ENCODE peak calls at places on chromosome 14, in eight cellular contexts. V is K562, M is GM13977, K is heart left ventricle, U is GM12865, I is spleen, O is WTC11, A is hepatocyte. N is an unnamed sample.

GRCh38 chr14:85252011-85252410 is 277.9 kb upstream of the FLRT2 start:
- DNase-seq in V (no peak), M (no peak), K (no peak), U (no peak), I (no peak), O (no peak), A (no peak), N (peak; percentile 88)

GRCh38 chr14:94394594-94395305 is 6.3 kb upstream of the SERPINA1 start:
- DNase-seq in V (no peak), M (no peak), K (no peak), U (no peak), I (peak; percentile 83), O (no peak), A (peak; percentile 31), N (peak; percentile 88)

GRCh38 chr14:90760591-90761316 is 55.5 kb downstream of the TTC7B start:
- DNase-seq in V (peak; percentile 34), M (no peak), K (no peak), U (no peak), I (no peak), O (no peak), A (peak; percentile 26), N (peak; percentile 55)

GRCh38 chr14:100609941-100610391 is 22.7 kb upstream of the BEGAIN start:
- DNase-seq in V (no peak), M (no peak), K (no peak), U (no peak), I (peak; percentile 59), O (no peak), A (no peak), N (no peak)

GRCh38 chr14:96586056-96586455 is 83.9 kb downstream of the PAPOLA start:
- DNase-seq in V (no peak), M (no peak), K (no peak), U (no peak), I (peak; percentile 37), O (no peak), A (no peak), N (no peak)

GRCh38 chr14:64682173-64682710 is 22.0 kb upstream of the PLEKHG3 start:
- DNase-seq in V (no peak), M (no peak), K (peak; percentile 78), U (no peak), I (no peak), O (peak; percentile 40), A (peak; percentile 82), N (peak; percentile 90)

GRCh38 chr14:72513994-72514659 is 379.8 kb downstream of the DPF3 start:
- DNase-seq in V (peak; percentile 19), M (no peak), K (no peak), U (peak; percentile 63), I (no peak), O (no peak), A (peak; percentile 57), N (peak; percentile 54)

GRCh38 chr14:99234982-99235491 is 37.0 kb downstream of the BCL11B start:
- DNase-seq in V (no peak), M (no peak), K (no peak), U (no peak), I (no peak), O (peak; percentile 72), A (peak; percentile 70), N (no peak)

GRCh38 chr14:96567289-96567899 is 65.2 kb downstream of the PAPOLA start:
- DNase-seq in V (no peak), M (no peak), K (no peak), U (peak; percentile 40), I (no peak), O (no peak), A (peak; percentile 44), N (peak; percentile 31)

GRCh38 chr14:75469606-75470237 is 41.9 kb downstream of the JDP2 start:
- DNase-seq in V (no peak), M (no peak), K (no peak), U (no peak), I (no peak), O (no peak), A (no peak), N (no peak)

GRCh38 chr14:96847451-96847850 is 50.3 kb downstream of the VRK1 start:
- DNase-seq in V (no peak), M (no peak), K (no peak), U (no peak), I (no peak), O (no peak), A (no peak), N (no peak)

GRCh38 chr14:69315302-69315701 is 55.3 kb downstream of the GALNT16 start:
- DNase-seq in V (peak; percentile 13), M (no peak), K (no peak), U (no peak), I (peak; percentile 41), O (peak; percentile 1), A (no peak), N (peak; percentile 57)

GRCh38 chr14:31320216-31320615 is 100.1 kb downstream of the HEATR5A start:
- DNase-seq in V (no peak), M (no peak), K (peak; percentile 69), U (no peak), I (no peak), O (no peak), A (no peak), N (no peak)

GRCh38 chr14:68607081-68607851 is 185.6 kb downstream of the ZFP36L1 start:
- DNase-seq in V (no peak), M (no peak), K (no peak), U (no peak), I (no peak), O (peak; percentile 48), A (peak; percentile 86), N (no peak)

GRCh38 chr14:65187421-65188049 is 85.2 kb upstream of the MAX start:
- DNase-seq in V (no peak), M (no peak), K (no peak), U (no peak), I (no peak), O (peak; percentile 49), A (no peak), N (no peak)

GRCh38 chr14:95130545-95130944 is 26.8 kb downstream of the DICER1 start:
- DNase-seq in V (no peak), M (no peak), K (no peak), U (no peak), I (no peak), O (no peak), A (no peak), N (no peak)

GRCh38 chr14:66610154-66610563 is 102.2 kb downstream of the GPHN start:
- DNase-seq in V (peak; percentile 2), M (no peak), K (no peak), U (peak; percentile 79), I (no peak), O (no peak), A (no peak), N (peak; percentile 55)
- TF ChIP-seq CTCF in V (peak; percentile 14), M (peak; percentile 13), K (no peak), U (peak; percentile 62), I (no peak), O (peak; percentile 47), A (no peak), N (peak; percentile 35)

GRCh38 chr14:70567791-70568190 is 32.7 kb downstream of the MED6 start:
- DNase-seq in V (peak; percentile 4), M (peak; percentile 44), K (no peak), U (peak; percentile 64), I (no peak), O (peak; percentile 65), A (peak; percentile 28), N (peak; percentile 49)
- TF ChIP-seq CTCF in V (peak; percentile 27), M (peak; percentile 61), K (peak; percentile 29), U (peak; percentile 55), I (no peak), O (peak; percentile 61), A (peak; percentile 34), N (peak; percentile 57)

GRCh38 chr14:51020024-51020710 is 74.7 kb downstream of the TRIM9 start:
- DNase-seq in V (no peak), M (no peak), K (no peak), U (peak; percentile 17), I (no peak), O (no peak), A (no peak), N (no peak)

GRCh38 chr14:51019089-51019488 is 74.8 kb upstream of the PYGL start:
- DNase-seq in V (no peak), M (no peak), K (no peak), U (no peak), I (no peak), O (no peak), A (no peak), N (no peak)

GRCh38 chr14:51023964-51024363 is 70.9 kb downstream of the TRIM9 start:
- DNase-seq in V (no peak), M (no peak), K (no peak), U (no peak), I (no peak), O (no peak), A (no peak), N (no peak)

GRCh38 chr14:51024377-51024776 is 70.5 kb downstream of the TRIM9 start:
- DNase-seq in V (no peak), M (no peak), K (no peak), U (no peak), I (no peak), O (no peak), A (no peak), N (no peak)

GRCh38 chr14:51022769-51023168 is 72.1 kb downstream of the TRIM9 start:
- DNase-seq in V (no peak), M (no peak), K (no peak), U (no peak), I (no peak), O (no peak), A (no peak), N (no peak)
- TF ChIP-seq CTCF in V (no peak), M (no peak), K (no peak), U (no peak), I (no peak), O (no peak), A (no peak), N (no peak)

GRCh38 chr14:104020471-104020870 is 65.0 kb upstream of the ASPG start:
- DNase-seq in V (no peak), M (no peak), K (no peak), U (no peak), I (no peak), O (no peak), A (no peak), N (peak; percentile 22)

GRCh38 chr14:104019029-104019428 is 66.5 kb upstream of the ASPG start:
- DNase-seq in V (no peak), M (no peak), K (no peak), U (no peak), I (no peak), O (no peak), A (no peak), N (no peak)

GRCh38 chr14:104016873-104017650 is 68.4 kb upstream of the ASPG start:
- DNase-seq in V (no peak), M (no peak), K (no peak), U (peak; percentile 5), I (no peak), O (no peak), A (no peak), N (no peak)

GRCh38 chr14:104023325-104024055 is 62.0 kb upstream of the ASPG start:
- DNase-seq in V (no peak), M (no peak), K (no peak), U (no peak), I (no peak), O (no peak), A (no peak), N (no peak)

DNA sequence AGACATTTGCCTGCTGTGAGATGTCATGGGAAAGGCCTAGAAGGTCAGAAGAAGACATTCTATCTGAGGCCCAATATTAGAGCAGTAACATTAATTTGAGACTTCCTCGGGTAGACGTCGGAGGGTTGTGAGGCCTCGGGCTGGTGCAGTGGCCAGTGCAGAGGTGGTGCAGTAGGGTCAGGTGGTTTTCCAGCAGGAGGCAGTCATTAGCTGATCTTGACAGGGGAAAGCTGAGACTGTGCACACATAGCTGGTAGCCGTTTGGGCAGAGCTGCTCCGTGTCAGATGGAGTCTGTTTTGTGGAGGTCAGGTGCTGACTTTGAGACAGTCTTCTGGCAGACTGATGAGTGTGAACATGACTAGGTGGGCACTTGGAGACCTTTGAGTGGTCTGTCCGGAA is 65.7 kb upstream of the ASPG start:
- DNase-seq in V (no peak), M (no peak), K (no peak), U (no peak), I (no peak), O (no peak), A (no peak), N (no peak)
- TF ChIP-seq CTCF in V (no peak), M (no peak), K (no peak), U (no peak), I (no peak), O (no peak), A (no peak), N (no peak)